ENCODE peak calls at places on chromosomes 1 and 21, in five cellular contexts. H is K562, R is HEK293T, M is GM12878, Y is HepG2. T is an unnamed sample.

GRCh38 chr21:39390212-39390765 is 41.4 kb upstream of the HMGN1 start:
- DNase-seq in R (no peak), Y (no peak), M (no peak), H (no peak), T (no peak)

GRCh38 chr1:59879556-59879955 is 47.0 kb downstream of the CYP2J2 start:
- DNase-seq in M (no peak), Y (peak), R (peak), H (peak), T (peak)

GRCh38 chr1:19786988-19787423 is 12.7 kb downstream of the TMCO4 start:
- DNase-seq in M (no peak), R (no peak), Y (no peak), H (no peak), T (no peak)

GRCh38 chr1:164562947-164563346 is 4.0 kb downstream of the PBX1 start:
- DNase-seq in R (no peak), M (no peak), H (no peak), Y (no peak), T (no peak)

GRCh38 chr1:230459463-230459862 is 33.3 kb upstream of the PGBD5 start:
- DNase-seq in R (no peak), M (no peak), H (no peak), Y (no peak), T (no peak)

GRCh38 chr1:38992450-38993111 is 1.5 kb downstream of the AKIRIN1 start:
- DNase-seq in M (peak), R (no peak), Y (peak), H (peak), T (no peak)

GRCh38 chr1:914891-915280 is 8.8 kb upstream of the SAMD11 start:
- DNase-seq in R (no peak), M (no peak), Y (no peak), H (no peak), T (no peak)

GRCh38 chr1:10897981-10898728 is 101.7 kb upstream of the CASZ1 start:
- DNase-seq in Y (no peak), H (no peak), M (no peak), R (no peak), T (no peak)

GRCh38 chr1:228363686-228364067 is 43.0 kb downstream of the TRIM11 start:
- DNase-seq in H (no peak), M (no peak), R (no peak), Y (no peak), T (no peak)

GRCh38 chr1:183273300-183273699 is 87.2 kb downstream of the LAMC2 start:
- DNase-seq in H (no peak), M (no peak), R (no peak), Y (no peak), T (no peak)

GRCh38 chr1:246789454-246790339 is 65.5 kb downstream of the SCCPDH start:
- DNase-seq in M (no peak), H (no peak), Y (no peak), R (no peak), T (peak)

GRCh38 chr1:171298696-171299095 is 15.3 kb upstream of the FMO4 start:
- DNase-seq in Y (no peak), H (no peak), M (no peak), R (no peak), T (no peak)

GRCh38 chr1:99603699-99604595 is 42.0 kb upstream of the PALMD start:
- DNase-seq in H (no peak), Y (no peak), M (no peak), R (no peak), T (no peak)

DNA sequence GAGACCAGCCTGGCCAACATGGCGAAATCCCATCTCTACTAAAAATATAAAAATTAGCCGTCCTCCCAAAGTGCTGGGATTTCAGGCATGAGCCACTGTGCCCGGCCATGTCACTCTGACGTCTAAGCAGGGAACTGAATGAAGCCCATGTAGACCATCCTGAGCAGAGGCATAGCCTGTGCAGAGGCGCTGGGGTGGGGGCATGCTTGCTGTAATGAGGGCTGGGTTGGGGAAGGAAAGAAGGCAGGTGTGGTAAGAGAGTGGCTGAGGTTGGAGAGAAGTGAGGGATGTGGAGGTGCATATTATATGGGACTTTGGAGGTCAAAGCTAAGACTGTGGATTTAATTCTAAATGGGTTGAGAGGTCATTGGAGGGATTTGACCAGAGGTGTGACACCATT is 47.1 kb upstream of the SCMH1 start:
- DNase-seq in H (no peak), Y (no peak), M (no peak), R (no peak), T (no peak)
- TF ChIP-seq FOXM1 in H (no peak), Y (no peak), M (no peak), R (no peak), T (no peak)

GRCh38 chr1:41891403-41891896 is 27.3 kb downstream of the HIVEP3 start:
- DNase-seq in Y (peak), M (peak), R (no peak), H (no peak), T (peak)
- TF ChIP-seq FOXM1 in Y (no peak), M (no peak), R (no peak), H (no peak), T (no peak)

GRCh38 chr1:150971583-150972416 is 2.8 kb downstream of the CERS2 start:
- DNase-seq in R (no peak), H (no peak), Y (peak), M (no peak), T (peak)
- TF ChIP-seq FOXM1 in R (no peak), H (no peak), Y (no peak), M (no peak), T (no peak)

GRCh38 chr1:108747128-108747827 is 804 bp downstream of the STXBP3 start:
- DNase-seq in M (peak), H (peak), Y (peak), R (peak), T (peak)

GRCh38 chr1:108745980-108746381 is 493 bp upstream of the STXBP3 start:
- DNase-seq in M (no peak), Y (no peak), R (no peak), H (no peak), T (no peak)

GRCh38 chr1:108749081-108749480 is 2.6 kb downstream of the STXBP3 start:
- DNase-seq in Y (no peak), M (no peak), R (no peak), H (no peak), T (no peak)

GRCh38 chr1:108746382-108747127 is at the start of gene STXBP3:
- DNase-seq in R (peak), M (peak), Y (peak), H (peak), T (peak)

DNA sequence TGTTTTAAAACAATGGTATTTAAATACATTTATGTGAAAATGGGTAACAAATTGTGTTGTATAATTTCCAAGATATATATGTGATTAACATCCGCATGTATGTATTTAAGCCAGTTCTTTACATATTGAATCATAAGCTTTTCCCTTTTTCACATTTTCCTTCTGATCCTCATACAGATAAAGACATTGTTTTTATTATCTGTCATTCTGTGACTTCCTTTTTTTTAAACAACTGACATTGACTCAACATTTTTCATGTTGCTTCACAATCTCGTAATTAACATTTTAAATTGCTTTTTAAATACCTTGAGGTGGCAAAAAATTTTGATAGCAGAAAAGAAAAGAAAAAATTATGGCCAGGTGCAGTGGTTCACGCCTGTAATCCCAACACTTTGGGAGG is 1.4 kb downstream of the STXBP3 start:
- DNase-seq in H (no peak), Y (no peak), M (no peak), R (no peak), T (no peak)
- TF ChIP-seq FOXM1 in H (no peak), Y (no peak), M (no peak), R (no peak), T (no peak)

T was measured in SK-N-SH.